ENCODE peak calls at places on chromosomes 16 and 17, in four cellular contexts. M is H1, L is trophoblast cell, G is H9. X is an unnamed sample. For H3K4me1, the result is how much of the 10 kb centered on the place peaks cover.

GRCh38 chr17:76217081-76217480 is 23.2 kb downstream of the RNF157 start:
- DNase-seq in M (no peak), L (no peak), G (no peak), X (no peak)

GRCh38 chr17:5955764-5956163 is 114.4 kb upstream of the WSCD1 start:
- DNase-seq in M (no peak), L (no peak), G (no peak), X (no peak)

GRCh38 chr17:35254107-35254802 is 11.4 kb downstream of the SLFN5 start:
- DNase-seq in M (no peak), L (peak), G (no peak), X (peak)

GRCh38 chr17:69809331-69809730 is 265.7 kb upstream of the KCNJ16 start:
- DNase-seq in M (no peak), L (peak), G (no peak), X (no peak)

GRCh38 chr16:695355-696089 is 5.3 kb upstream of the WDR24 start:
- DNase-seq in M (no peak), L (peak), G (peak), X (no peak)

GRCh38 chr16:72066747-72067146 is 3.7 kb downstream of the HPR start:
- DNase-seq in M (no peak), L (no peak), G (no peak), X (peak)

GRCh38 chr17:37648555-37648954 is 5.3 kb upstream of the DDX52 start:
- DNase-seq in M (no peak), L (no peak), G (no peak), X (peak)

GRCh38 chr16:57740423-57741071 is 5.0 kb downstream of the KATNB1 start:
- DNase-seq in M (no peak), L (no peak), G (peak), X (no peak)

GRCh38 chr17:41777157-41777578 is 9.3 kb downstream of the JUP start:
- DNase-seq in M (no peak), L (no peak), G (peak), X (no peak)

GRCh38 chr17:45312477-45313418 is 4.1 kb downstream of the MAP3K14 start:
- DNase-seq in M (no peak), L (no peak), G (no peak), X (no peak)

GRCh38 chr17:4522661-4523060 is 24.0 kb downstream of the SPNS2 start:
- DNase-seq in M (no peak), L (no peak), G (no peak), X (no peak)
- H3K4me1 ChIP-seq in M (under half), L (under half), G (under half), X (under half)

GRCh38 chr16:1731073-1731472 is 25.1 kb downstream of the MAPK8IP3 start:
- DNase-seq in M (no peak), L (no peak), G (no peak), X (no peak)

GRCh38 chr16:1731603-1732002 is 25.6 kb downstream of the MAPK8IP3 start:
- DNase-seq in M (no peak), L (peak), G (no peak), X (no peak)

GRCh38 chr16:1732071-1732470 is 26.1 kb downstream of the MAPK8IP3 start:
- DNase-seq in M (no peak), L (no peak), G (no peak), X (no peak)

GRCh38 chr16:1734816-1735215 is 28.8 kb downstream of the MAPK8IP3 start:
- DNase-seq in M (no peak), L (no peak), G (no peak), X (no peak)

DNA sequence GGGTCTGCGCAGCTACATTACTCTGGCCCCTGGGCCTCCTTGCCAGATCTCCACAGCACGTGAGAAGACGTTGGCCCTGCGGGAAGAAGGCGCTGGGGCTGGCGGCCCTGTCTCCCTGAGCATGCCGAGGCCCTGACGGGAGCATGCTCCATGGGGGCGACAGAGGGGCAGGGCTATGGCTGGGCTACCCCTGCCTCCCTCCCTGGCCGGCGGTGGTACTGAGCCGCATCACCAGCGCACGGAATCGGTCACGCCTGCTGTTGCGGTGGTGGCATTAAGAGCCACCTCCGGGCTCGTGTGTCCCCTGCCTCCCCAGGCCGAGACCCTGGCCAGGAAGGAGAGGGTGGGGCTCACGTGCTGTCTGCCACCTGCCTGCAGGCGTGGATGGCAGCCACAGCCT is 28.1 kb downstream of the MAPK8IP3 start:
- DNase-seq in M (no peak), L (no peak), G (no peak), X (no peak)
- H3K14ac ChIP-seq in M (no peak), L (no peak), G (no peak), X (no peak)

GRCh38 chr17:8160224-8160577 is 2.5 kb downstream of the VAMP2 start:
- DNase-seq in M (no peak), L (no peak), G (no peak), X (no peak)
- H3K4me1 ChIP-seq in M (under half), L (under half), G (under half), X (under half)

GRCh38 chr16:4602330-4602729 is 12.4 kb downstream of the UBALD1 start:
- DNase-seq in M (no peak), L (no peak), G (no peak), X (no peak)
- H3K14ac ChIP-seq in M (no peak), L (no peak), G (peak), X (no peak)

GRCh38 chr17:78318843-78319242 is 41.0 kb downstream of the SOCS3 start:
- DNase-seq in M (no peak), L (no peak), G (no peak), X (no peak)
- H3K4me1 ChIP-seq in M (under half), L (under half), G (under half), X (under half)

DNA sequence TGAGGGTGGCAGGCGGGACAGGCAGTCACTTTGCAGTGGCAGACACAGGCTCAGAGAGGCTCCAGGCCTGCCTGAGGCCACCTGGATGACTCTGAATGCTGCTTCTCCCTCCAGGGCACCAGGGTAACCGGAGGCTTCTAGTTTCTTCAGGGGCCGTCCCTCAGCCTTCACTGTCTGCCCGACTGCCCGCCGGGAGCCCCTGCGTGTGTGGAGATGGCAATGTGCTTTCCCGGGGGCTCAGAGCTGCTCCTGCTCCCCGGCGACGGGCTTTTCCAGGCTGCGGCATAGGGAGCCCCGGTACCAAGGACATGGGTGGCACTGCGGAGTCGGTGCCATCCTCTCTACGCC is 51.5 kb downstream of the CBFA2T3 start:
- DNase-seq in M (no peak), L (no peak), G (no peak), X (no peak)
- H3K14ac ChIP-seq in M (no peak), L (peak), G (peak), X (no peak)

DNA sequence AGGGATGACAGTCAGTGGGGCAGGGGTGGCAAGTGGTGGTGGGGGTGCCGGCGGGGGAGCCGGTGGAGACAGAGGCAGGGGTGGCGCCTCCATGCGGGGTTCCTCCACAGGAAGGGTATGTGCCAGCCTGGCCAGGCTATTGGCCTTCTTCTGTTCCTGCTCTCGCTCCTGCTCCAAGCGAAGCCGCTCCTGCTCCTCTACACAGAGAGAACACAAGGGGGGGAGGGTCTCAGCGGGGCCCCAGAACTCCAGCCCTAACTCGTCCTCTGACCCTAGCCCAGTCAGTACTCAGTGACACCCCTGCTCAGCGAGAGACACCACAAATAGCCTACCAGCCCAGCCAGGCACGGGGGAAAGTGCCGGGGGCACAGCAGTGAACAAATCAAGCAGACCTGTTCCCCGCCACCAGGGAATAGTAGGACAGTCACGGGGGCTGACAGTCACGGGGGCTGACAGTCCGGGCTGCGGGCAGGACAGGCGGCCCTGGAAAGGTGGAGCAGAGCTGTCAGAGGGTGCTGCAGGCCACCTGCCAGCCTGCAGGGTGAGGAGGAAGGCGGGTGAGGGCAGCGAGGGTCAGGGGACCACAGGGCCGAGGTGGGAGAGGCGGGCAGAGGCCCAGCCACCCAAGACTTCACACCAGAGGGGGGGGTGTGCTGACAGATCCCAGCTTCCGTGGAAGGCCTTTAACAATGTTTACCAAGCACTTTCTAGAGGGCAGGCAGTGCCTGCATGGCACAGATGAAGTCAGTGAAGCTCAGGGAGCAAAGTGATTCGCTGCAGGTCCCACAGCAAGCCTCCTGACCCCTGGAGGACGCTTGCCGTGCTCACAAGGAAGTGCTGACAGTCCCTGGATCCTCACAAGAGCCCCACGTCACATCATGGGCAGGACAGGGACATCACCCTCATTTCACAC is 5.3 kb downstream of the MNT start:
- DNase-seq in M (no peak), L (no peak), G (peak), X (peak)
- H3K4me1 ChIP-seq in M (under half), L (under half), G (under half), X (under half)

GRCh38 chr17:27892866-27893769 is at the start of gene LYRM9:
- DNase-seq in M (peak), L (peak), G (peak), X (peak)
- H3K14ac ChIP-seq in M (no peak), L (peak), G (peak), X (peak)